ENCODE peak calls at places on chromosomes 16 and 17, in ten cellular contexts. One of them, this sample, is unnamed.

GRCh38 chr17:32350662-32351418 is 883 bp downstream of the ZNF207 start:
- DNase-seq in OCI-LY7: peak
- DNase-seq in HTR-8/SVneo: no peak
- DNase-seq in colonic mucosa: peak
- DNase-seq in stimulated activated CD8-positive, alpha-beta memory T cell treated with anti-CD3 and anti-CD28 coated beads, Interleukin-4, amount 100 ng/mL, for 1 hour: no peak
- DNase-seq in mucosa of gallbladder: peak
- DNase-seq in endothelial cell: peak
- DNase-seq in stimulated activated CD4-positive, alpha-beta T cell treated with anti-CD3 and anti-CD28 coated beads, Interleukin-1b, Interleukin-23, amount 100 ng/mL, for 1 hour: no peak
- DNase-seq in NCI-H510A treated with DMSO at 0.1 percent for 48 hours: peak
- DNase-seq in CD4-positive, alpha-beta memory T cell: peak
- DNase-seq in this sample: no peak

GRCh38 chr17:81028506-81028858 is 6.5 kb upstream of the BAIAP2 start:
- DNase-seq in OCI-LY7: no peak
- DNase-seq in NCI-H510A treated with DMSO at 0.1 percent for 48 hours: no peak
- DNase-seq in colonic mucosa: no peak
- DNase-seq in endothelial cell: no peak
- DNase-seq in CD4-positive, alpha-beta memory T cell: no peak
- DNase-seq in stimulated activated CD8-positive, alpha-beta memory T cell treated with anti-CD3 and anti-CD28 coated beads, Interleukin-4, amount 100 ng/mL, for 1 hour: no peak
- DNase-seq in HTR-8/SVneo: no peak
- DNase-seq in mucosa of gallbladder: no peak
- DNase-seq in stimulated activated CD4-positive, alpha-beta T cell treated with anti-CD3 and anti-CD28 coated beads, Interleukin-1b, Interleukin-23, amount 100 ng/mL, for 1 hour: no peak
- DNase-seq in this sample: no peak

GRCh38 chr17:67440311-67441051 is 63.4 kb downstream of the PITPNC1 start:
- DNase-seq in NCI-H510A treated with DMSO at 0.1 percent for 48 hours: no peak
- DNase-seq in mucosa of gallbladder: no peak
- DNase-seq in stimulated activated CD8-positive, alpha-beta memory T cell treated with anti-CD3 and anti-CD28 coated beads, Interleukin-4, amount 100 ng/mL, for 1 hour: no peak
- DNase-seq in endothelial cell: no peak
- DNase-seq in colonic mucosa: no peak
- DNase-seq in HTR-8/SVneo: no peak
- DNase-seq in OCI-LY7: no peak
- DNase-seq in CD4-positive, alpha-beta memory T cell: no peak
- DNase-seq in stimulated activated CD4-positive, alpha-beta T cell treated with anti-CD3 and anti-CD28 coated beads, Interleukin-1b, Interleukin-23, amount 100 ng/mL, for 1 hour: no peak
- DNase-seq in this sample: no peak

GRCh38 chr16:4176794-4177438 is 60.7 kb upstream of the ADCY9 start:
- DNase-seq in CD4-positive, alpha-beta memory T cell: no peak
- DNase-seq in NCI-H510A treated with DMSO at 0.1 percent for 48 hours: peak
- DNase-seq in colonic mucosa: no peak
- DNase-seq in stimulated activated CD8-positive, alpha-beta memory T cell treated with anti-CD3 and anti-CD28 coated beads, Interleukin-4, amount 100 ng/mL, for 1 hour: no peak
- DNase-seq in stimulated activated CD4-positive, alpha-beta T cell treated with anti-CD3 and anti-CD28 coated beads, Interleukin-1b, Interleukin-23, amount 100 ng/mL, for 1 hour: no peak
- DNase-seq in HTR-8/SVneo: peak
- DNase-seq in mucosa of gallbladder: peak
- DNase-seq in endothelial cell: no peak
- DNase-seq in OCI-LY7: peak
- DNase-seq in this sample: no peak

GRCh38 chr17:35981908-35982330 is 622 bp upstream of the CCL16 start:
- DNase-seq in OCI-LY7: no peak
- DNase-seq in stimulated activated CD4-positive, alpha-beta T cell treated with anti-CD3 and anti-CD28 coated beads, Interleukin-1b, Interleukin-23, amount 100 ng/mL, for 1 hour: no peak
- DNase-seq in endothelial cell: peak
- DNase-seq in NCI-H510A treated with DMSO at 0.1 percent for 48 hours: no peak
- DNase-seq in CD4-positive, alpha-beta memory T cell: no peak
- DNase-seq in stimulated activated CD8-positive, alpha-beta memory T cell treated with anti-CD3 and anti-CD28 coated beads, Interleukin-4, amount 100 ng/mL, for 1 hour: no peak
- DNase-seq in HTR-8/SVneo: no peak
- DNase-seq in colonic mucosa: no peak
- DNase-seq in mucosa of gallbladder: no peak
- DNase-seq in this sample: no peak

GRCh38 chr17:66200685-66201092 is 8.8 kb upstream of the CEP112 start:
- DNase-seq in endothelial cell: peak
- DNase-seq in colonic mucosa: peak
- DNase-seq in stimulated activated CD8-positive, alpha-beta memory T cell treated with anti-CD3 and anti-CD28 coated beads, Interleukin-4, amount 100 ng/mL, for 1 hour: no peak
- DNase-seq in mucosa of gallbladder: peak
- DNase-seq in OCI-LY7: peak
- DNase-seq in stimulated activated CD4-positive, alpha-beta T cell treated with anti-CD3 and anti-CD28 coated beads, Interleukin-1b, Interleukin-23, amount 100 ng/mL, for 1 hour: peak
- DNase-seq in HTR-8/SVneo: peak
- DNase-seq in CD4-positive, alpha-beta memory T cell: peak
- DNase-seq in NCI-H510A treated with DMSO at 0.1 percent for 48 hours: peak
- DNase-seq in this sample: peak

GRCh38 chr17:52148969-52149351 is 9.6 kb downstream of the CA10 start:
- DNase-seq in CD4-positive, alpha-beta memory T cell: no peak
- DNase-seq in colonic mucosa: no peak
- DNase-seq in OCI-LY7: no peak
- DNase-seq in stimulated activated CD4-positive, alpha-beta T cell treated with anti-CD3 and anti-CD28 coated beads, Interleukin-1b, Interleukin-23, amount 100 ng/mL, for 1 hour: no peak
- DNase-seq in stimulated activated CD8-positive, alpha-beta memory T cell treated with anti-CD3 and anti-CD28 coated beads, Interleukin-4, amount 100 ng/mL, for 1 hour: no peak
- DNase-seq in NCI-H510A treated with DMSO at 0.1 percent for 48 hours: peak
- DNase-seq in HTR-8/SVneo: no peak
- DNase-seq in mucosa of gallbladder: peak
- DNase-seq in endothelial cell: no peak
- DNase-seq in this sample: no peak

GRCh38 chr16:4797805-4798252 is 2.7 kb downstream of the SMIM22 start:
- DNase-seq in colonic mucosa: no peak
- DNase-seq in OCI-LY7: no peak
- DNase-seq in endothelial cell: no peak
- DNase-seq in CD4-positive, alpha-beta memory T cell: no peak
- DNase-seq in HTR-8/SVneo: no peak
- DNase-seq in stimulated activated CD4-positive, alpha-beta T cell treated with anti-CD3 and anti-CD28 coated beads, Interleukin-1b, Interleukin-23, amount 100 ng/mL, for 1 hour: no peak
- DNase-seq in stimulated activated CD8-positive, alpha-beta memory T cell treated with anti-CD3 and anti-CD28 coated beads, Interleukin-4, amount 100 ng/mL, for 1 hour: no peak
- DNase-seq in NCI-H510A treated with DMSO at 0.1 percent for 48 hours: no peak
- DNase-seq in mucosa of gallbladder: no peak
- DNase-seq in this sample: no peak

GRCh38 chr17:9324864-9325263 is 250.8 kb downstream of the STX8 start:
- DNase-seq in colonic mucosa: no peak
- DNase-seq in stimulated activated CD4-positive, alpha-beta T cell treated with anti-CD3 and anti-CD28 coated beads, Interleukin-1b, Interleukin-23, amount 100 ng/mL, for 1 hour: no peak
- DNase-seq in OCI-LY7: no peak
- DNase-seq in stimulated activated CD8-positive, alpha-beta memory T cell treated with anti-CD3 and anti-CD28 coated beads, Interleukin-4, amount 100 ng/mL, for 1 hour: no peak
- DNase-seq in NCI-H510A treated with DMSO at 0.1 percent for 48 hours: no peak
- DNase-seq in CD4-positive, alpha-beta memory T cell: no peak
- DNase-seq in HTR-8/SVneo: no peak
- DNase-seq in mucosa of gallbladder: no peak
- DNase-seq in endothelial cell: no peak
- DNase-seq in this sample: no peak

GRCh38 chr16:17590711-17591654 is 120.2 kb upstream of the XYLT1 start:
- DNase-seq in OCI-LY7: no peak
- DNase-seq in NCI-H510A treated with DMSO at 0.1 percent for 48 hours: no peak
- DNase-seq in colonic mucosa: no peak
- DNase-seq in mucosa of gallbladder: no peak
- DNase-seq in CD4-positive, alpha-beta memory T cell: peak
- DNase-seq in HTR-8/SVneo: no peak
- DNase-seq in endothelial cell: no peak
- DNase-seq in stimulated activated CD8-positive, alpha-beta memory T cell treated with anti-CD3 and anti-CD28 coated beads, Interleukin-4, amount 100 ng/mL, for 1 hour: no peak
- DNase-seq in stimulated activated CD4-positive, alpha-beta T cell treated with anti-CD3 and anti-CD28 coated beads, Interleukin-1b, Interleukin-23, amount 100 ng/mL, for 1 hour: no peak
- DNase-seq in this sample: no peak

GRCh38 chr17:72090108-72090507 is 30.7 kb upstream of the SOX9 start:
- DNase-seq in endothelial cell: no peak
- DNase-seq in stimulated activated CD8-positive, alpha-beta memory T cell treated with anti-CD3 and anti-CD28 coated beads, Interleukin-4, amount 100 ng/mL, for 1 hour: no peak
- DNase-seq in OCI-LY7: no peak
- DNase-seq in NCI-H510A treated with DMSO at 0.1 percent for 48 hours: no peak
- DNase-seq in CD4-positive, alpha-beta memory T cell: no peak
- DNase-seq in mucosa of gallbladder: no peak
- DNase-seq in HTR-8/SVneo: no peak
- DNase-seq in colonic mucosa: no peak
- DNase-seq in stimulated activated CD4-positive, alpha-beta T cell treated with anti-CD3 and anti-CD28 coated beads, Interleukin-1b, Interleukin-23, amount 100 ng/mL, for 1 hour: no peak
- DNase-seq in this sample: no peak

GRCh38 chr16:86893513-86893912 is 315.2 kb downstream of the FOXL1 start:
- DNase-seq in mucosa of gallbladder: no peak
- DNase-seq in stimulated activated CD8-positive, alpha-beta memory T cell treated with anti-CD3 and anti-CD28 coated beads, Interleukin-4, amount 100 ng/mL, for 1 hour: no peak
- DNase-seq in endothelial cell: no peak
- DNase-seq in CD4-positive, alpha-beta memory T cell: no peak
- DNase-seq in NCI-H510A treated with DMSO at 0.1 percent for 48 hours: no peak
- DNase-seq in colonic mucosa: no peak
- DNase-seq in OCI-LY7: no peak
- DNase-seq in HTR-8/SVneo: no peak
- DNase-seq in stimulated activated CD4-positive, alpha-beta T cell treated with anti-CD3 and anti-CD28 coated beads, Interleukin-1b, Interleukin-23, amount 100 ng/mL, for 1 hour: no peak
- DNase-seq in this sample: no peak

GRCh38 chr17:63041722-63042121 is 75.7 kb downstream of the TANC2 start:
- DNase-seq in mucosa of gallbladder: no peak
- DNase-seq in NCI-H510A treated with DMSO at 0.1 percent for 48 hours: peak
- DNase-seq in HTR-8/SVneo: no peak
- DNase-seq in colonic mucosa: no peak
- DNase-seq in endothelial cell: no peak
- DNase-seq in CD4-positive, alpha-beta memory T cell: no peak
- DNase-seq in OCI-LY7: no peak
- DNase-seq in stimulated activated CD4-positive, alpha-beta T cell treated with anti-CD3 and anti-CD28 coated beads, Interleukin-1b, Interleukin-23, amount 100 ng/mL, for 1 hour: no peak
- DNase-seq in stimulated activated CD8-positive, alpha-beta memory T cell treated with anti-CD3 and anti-CD28 coated beads, Interleukin-4, amount 100 ng/mL, for 1 hour: no peak
- DNase-seq in this sample: no peak

GRCh38 chr16:88809068-88809675 is 2.6 kb downstream of the APRT start:
- DNase-seq in OCI-LY7: no peak
- DNase-seq in NCI-H510A treated with DMSO at 0.1 percent for 48 hours: no peak
- DNase-seq in HTR-8/SVneo: no peak
- DNase-seq in stimulated activated CD4-positive, alpha-beta T cell treated with anti-CD3 and anti-CD28 coated beads, Interleukin-1b, Interleukin-23, amount 100 ng/mL, for 1 hour: no peak
- DNase-seq in stimulated activated CD8-positive, alpha-beta memory T cell treated with anti-CD3 and anti-CD28 coated beads, Interleukin-4, amount 100 ng/mL, for 1 hour: no peak
- DNase-seq in colonic mucosa: no peak
- DNase-seq in mucosa of gallbladder: no peak
- DNase-seq in CD4-positive, alpha-beta memory T cell: no peak
- DNase-seq in endothelial cell: no peak
- DNase-seq in this sample: no peak

GRCh38 chr16:26951950-26952349 is 114.8 kb upstream of the C16orf82 start:
- DNase-seq in HTR-8/SVneo: no peak
- DNase-seq in stimulated activated CD8-positive, alpha-beta memory T cell treated with anti-CD3 and anti-CD28 coated beads, Interleukin-4, amount 100 ng/mL, for 1 hour: no peak
- DNase-seq in colonic mucosa: no peak
- DNase-seq in endothelial cell: no peak
- DNase-seq in NCI-H510A treated with DMSO at 0.1 percent for 48 hours: no peak
- DNase-seq in OCI-LY7: no peak
- DNase-seq in mucosa of gallbladder: no peak
- DNase-seq in stimulated activated CD4-positive, alpha-beta T cell treated with anti-CD3 and anti-CD28 coated beads, Interleukin-1b, Interleukin-23, amount 100 ng/mL, for 1 hour: no peak
- DNase-seq in CD4-positive, alpha-beta memory T cell: no peak
- DNase-seq in this sample: no peak

GRCh38 chr17:48795444-48796162 is 21.4 kb downstream of the TTLL6 start:
- DNase-seq in stimulated activated CD4-positive, alpha-beta T cell treated with anti-CD3 and anti-CD28 coated beads, Interleukin-1b, Interleukin-23, amount 100 ng/mL, for 1 hour: no peak
- DNase-seq in endothelial cell: no peak
- DNase-seq in colonic mucosa: peak
- DNase-seq in HTR-8/SVneo: peak
- DNase-seq in NCI-H510A treated with DMSO at 0.1 percent for 48 hours: no peak
- DNase-seq in stimulated activated CD8-positive, alpha-beta memory T cell treated with anti-CD3 and anti-CD28 coated beads, Interleukin-4, amount 100 ng/mL, for 1 hour: no peak
- DNase-seq in OCI-LY7: no peak
- DNase-seq in CD4-positive, alpha-beta memory T cell: no peak
- DNase-seq in mucosa of gallbladder: peak
- DNase-seq in this sample: no peak

GRCh38 chr16:78251115-78251514 is 151.7 kb downstream of the WWOX start:
- DNase-seq in CD4-positive, alpha-beta memory T cell: no peak
- DNase-seq in mucosa of gallbladder: no peak
- DNase-seq in stimulated activated CD4-positive, alpha-beta T cell treated with anti-CD3 and anti-CD28 coated beads, Interleukin-1b, Interleukin-23, amount 100 ng/mL, for 1 hour: no peak
- DNase-seq in endothelial cell: no peak
- DNase-seq in colonic mucosa: no peak
- DNase-seq in NCI-H510A treated with DMSO at 0.1 percent for 48 hours: no peak
- DNase-seq in stimulated activated CD8-positive, alpha-beta memory T cell treated with anti-CD3 and anti-CD28 coated beads, Interleukin-4, amount 100 ng/mL, for 1 hour: no peak
- DNase-seq in HTR-8/SVneo: no peak
- DNase-seq in OCI-LY7: no peak
- DNase-seq in this sample: no peak

GRCh38 chr17:52027081-52027480 is 131.4 kb downstream of the CA10 start:
- DNase-seq in OCI-LY7: no peak
- DNase-seq in mucosa of gallbladder: no peak
- DNase-seq in NCI-H510A treated with DMSO at 0.1 percent for 48 hours: no peak
- DNase-seq in endothelial cell: no peak
- DNase-seq in stimulated activated CD4-positive, alpha-beta T cell treated with anti-CD3 and anti-CD28 coated beads, Interleukin-1b, Interleukin-23, amount 100 ng/mL, for 1 hour: no peak
- DNase-seq in colonic mucosa: no peak
- DNase-seq in HTR-8/SVneo: no peak
- DNase-seq in CD4-positive, alpha-beta memory T cell: no peak
- DNase-seq in stimulated activated CD8-positive, alpha-beta memory T cell treated with anti-CD3 and anti-CD28 coated beads, Interleukin-4, amount 100 ng/mL, for 1 hour: no peak
- DNase-seq in this sample: no peak

GRCh38 chr17:39800540-39800939 is 62.8 kb downstream of the GRB7 start:
- DNase-seq in colonic mucosa: no peak
- DNase-seq in NCI-H510A treated with DMSO at 0.1 percent for 48 hours: no peak
- DNase-seq in stimulated activated CD8-positive, alpha-beta memory T cell treated with anti-CD3 and anti-CD28 coated beads, Interleukin-4, amount 100 ng/mL, for 1 hour: no peak
- DNase-seq in CD4-positive, alpha-beta memory T cell: peak
- DNase-seq in OCI-LY7: peak
- DNase-seq in endothelial cell: no peak
- DNase-seq in stimulated activated CD4-positive, alpha-beta T cell treated with anti-CD3 and anti-CD28 coated beads, Interleukin-1b, Interleukin-23, amount 100 ng/mL, for 1 hour: peak
- DNase-seq in mucosa of gallbladder: no peak
- DNase-seq in HTR-8/SVneo: no peak
- DNase-seq in this sample: no peak

GRCh38 chr17:77233635-77234334 is 93.0 kb downstream of the SEC14L1 start:
- DNase-seq in CD4-positive, alpha-beta memory T cell: no peak
- DNase-seq in endothelial cell: no peak
- DNase-seq in stimulated activated CD8-positive, alpha-beta memory T cell treated with anti-CD3 and anti-CD28 coated beads, Interleukin-4, amount 100 ng/mL, for 1 hour: no peak
- DNase-seq in colonic mucosa: no peak
- DNase-seq in stimulated activated CD4-positive, alpha-beta T cell treated with anti-CD3 and anti-CD28 coated beads, Interleukin-1b, Interleukin-23, amount 100 ng/mL, for 1 hour: no peak
- DNase-seq in NCI-H510A treated with DMSO at 0.1 percent for 48 hours: no peak
- DNase-seq in HTR-8/SVneo: peak
- DNase-seq in OCI-LY7: peak
- DNase-seq in mucosa of gallbladder: no peak
- DNase-seq in this sample: no peak

GRCh38 chr16:57361384-57361783 is 2.8 kb downstream of the CCL22 start:
- DNase-seq in stimulated activated CD4-positive, alpha-beta T cell treated with anti-CD3 and anti-CD28 coated beads, Interleukin-1b, Interleukin-23, amount 100 ng/mL, for 1 hour: no peak
- DNase-seq in stimulated activated CD8-positive, alpha-beta memory T cell treated with anti-CD3 and anti-CD28 coated beads, Interleukin-4, amount 100 ng/mL, for 1 hour: no peak
- DNase-seq in NCI-H510A treated with DMSO at 0.1 percent for 48 hours: no peak
- DNase-seq in endothelial cell: no peak
- DNase-seq in CD4-positive, alpha-beta memory T cell: no peak
- DNase-seq in HTR-8/SVneo: no peak
- DNase-seq in colonic mucosa: no peak
- DNase-seq in OCI-LY7: no peak
- DNase-seq in mucosa of gallbladder: no peak
- DNase-seq in this sample: peak

GRCh38 chr17:70929226-70929625 is 759.9 kb downstream of the KCNJ2 start:
- DNase-seq in stimulated activated CD8-positive, alpha-beta memory T cell treated with anti-CD3 and anti-CD28 coated beads, Interleukin-4, amount 100 ng/mL, for 1 hour: no peak
- DNase-seq in stimulated activated CD4-positive, alpha-beta T cell treated with anti-CD3 and anti-CD28 coated beads, Interleukin-1b, Interleukin-23, amount 100 ng/mL, for 1 hour: no peak
- DNase-seq in CD4-positive, alpha-beta memory T cell: no peak
- DNase-seq in endothelial cell: no peak
- DNase-seq in NCI-H510A treated with DMSO at 0.1 percent for 48 hours: no peak
- DNase-seq in OCI-LY7: no peak
- DNase-seq in colonic mucosa: no peak
- DNase-seq in HTR-8/SVneo: no peak
- DNase-seq in mucosa of gallbladder: no peak
- DNase-seq in this sample: no peak

GRCh38 chr17:74758846-74759163 is 10.4 kb downstream of the NHERF1 start:
- DNase-seq in stimulated activated CD8-positive, alpha-beta memory T cell treated with anti-CD3 and anti-CD28 coated beads, Interleukin-4, amount 100 ng/mL, for 1 hour: no peak
- DNase-seq in colonic mucosa: no peak
- DNase-seq in HTR-8/SVneo: no peak
- DNase-seq in stimulated activated CD4-positive, alpha-beta T cell treated with anti-CD3 and anti-CD28 coated beads, Interleukin-1b, Interleukin-23, amount 100 ng/mL, for 1 hour: no peak
- DNase-seq in mucosa of gallbladder: peak
- DNase-seq in endothelial cell: no peak
- DNase-seq in NCI-H510A treated with DMSO at 0.1 percent for 48 hours: no peak
- DNase-seq in OCI-LY7: no peak
- DNase-seq in CD4-positive, alpha-beta memory T cell: peak
- DNase-seq in this sample: no peak

GRCh38 chr16:88702364-88703210 is 3.6 kb downstream of the RNF166 start:
- DNase-seq in CD4-positive, alpha-beta memory T cell: no peak
- DNase-seq in colonic mucosa: no peak
- DNase-seq in mucosa of gallbladder: no peak
- DNase-seq in stimulated activated CD8-positive, alpha-beta memory T cell treated with anti-CD3 and anti-CD28 coated beads, Interleukin-4, amount 100 ng/mL, for 1 hour: no peak
- DNase-seq in stimulated activated CD4-positive, alpha-beta T cell treated with anti-CD3 and anti-CD28 coated beads, Interleukin-1b, Interleukin-23, amount 100 ng/mL, for 1 hour: no peak
- DNase-seq in OCI-LY7: peak
- DNase-seq in NCI-H510A treated with DMSO at 0.1 percent for 48 hours: no peak
- DNase-seq in endothelial cell: no peak
- DNase-seq in HTR-8/SVneo: no peak
- DNase-seq in this sample: no peak

GRCh38 chr17:78179372-78179771 is 7.5 kb downstream of the TK1 start:
- DNase-seq in mucosa of gallbladder: peak
- DNase-seq in colonic mucosa: no peak
- DNase-seq in CD4-positive, alpha-beta memory T cell: no peak
- DNase-seq in NCI-H510A treated with DMSO at 0.1 percent for 48 hours: no peak
- DNase-seq in stimulated activated CD8-positive, alpha-beta memory T cell treated with anti-CD3 and anti-CD28 coated beads, Interleukin-4, amount 100 ng/mL, for 1 hour: no peak
- DNase-seq in OCI-LY7: no peak
- DNase-seq in endothelial cell: no peak
- DNase-seq in HTR-8/SVneo: no peak
- DNase-seq in stimulated activated CD4-positive, alpha-beta T cell treated with anti-CD3 and anti-CD28 coated beads, Interleukin-1b, Interleukin-23, amount 100 ng/mL, for 1 hour: no peak
- DNase-seq in this sample: no peak

GRCh38 chr16:1909661-1910231 is 8.5 kb downstream of the HS3ST6 start:
- DNase-seq in HTR-8/SVneo: no peak
- DNase-seq in colonic mucosa: peak
- DNase-seq in stimulated activated CD8-positive, alpha-beta memory T cell treated with anti-CD3 and anti-CD28 coated beads, Interleukin-4, amount 100 ng/mL, for 1 hour: no peak
- DNase-seq in CD4-positive, alpha-beta memory T cell: no peak
- DNase-seq in stimulated activated CD4-positive, alpha-beta T cell treated with anti-CD3 and anti-CD28 coated beads, Interleukin-1b, Interleukin-23, amount 100 ng/mL, for 1 hour: no peak
- DNase-seq in NCI-H510A treated with DMSO at 0.1 percent for 48 hours: no peak
- DNase-seq in OCI-LY7: no peak
- DNase-seq in mucosa of gallbladder: no peak
- DNase-seq in endothelial cell: no peak
- DNase-seq in this sample: no peak

GRCh38 chr16:73065617-73066313 is 17.8 kb upstream of the ZFHX3 start:
- DNase-seq in OCI-LY7: no peak
- DNase-seq in mucosa of gallbladder: no peak
- DNase-seq in NCI-H510A treated with DMSO at 0.1 percent for 48 hours: no peak
- DNase-seq in stimulated activated CD4-positive, alpha-beta T cell treated with anti-CD3 and anti-CD28 coated beads, Interleukin-1b, Interleukin-23, amount 100 ng/mL, for 1 hour: no peak
- DNase-seq in endothelial cell: no peak
- DNase-seq in colonic mucosa: no peak
- DNase-seq in CD4-positive, alpha-beta memory T cell: no peak
- DNase-seq in HTR-8/SVneo: no peak
- DNase-seq in stimulated activated CD8-positive, alpha-beta memory T cell treated with anti-CD3 and anti-CD28 coated beads, Interleukin-4, amount 100 ng/mL, for 1 hour: no peak
- DNase-seq in this sample: no peak

GRCh38 chr17:67602439-67602838 is 115.3 kb upstream of the NOL11 start:
- DNase-seq in OCI-LY7: no peak
- DNase-seq in stimulated activated CD4-positive, alpha-beta T cell treated with anti-CD3 and anti-CD28 coated beads, Interleukin-1b, Interleukin-23, amount 100 ng/mL, for 1 hour: no peak
- DNase-seq in NCI-H510A treated with DMSO at 0.1 percent for 48 hours: no peak
- DNase-seq in stimulated activated CD8-positive, alpha-beta memory T cell treated with anti-CD3 and anti-CD28 coated beads, Interleukin-4, amount 100 ng/mL, for 1 hour: no peak
- DNase-seq in colonic mucosa: no peak
- DNase-seq in endothelial cell: no peak
- DNase-seq in mucosa of gallbladder: no peak
- DNase-seq in CD4-positive, alpha-beta memory T cell: no peak
- DNase-seq in HTR-8/SVneo: no peak
- DNase-seq in this sample: no peak

This sample was measured in HEK293T.